ENCODE peak calls at places on chromosomes 4 and X, in nine cellular contexts. U, S, C, Z, N, G, A, I and X are unnamed samples. For H3K36me3, the result is how much of the 10 kb centered on the place peaks cover.

GRCh38 chrX:36071064-36071463 is 151.5 kb downstream of the CFAP47 start:
- DNase-seq in U (no peak), S (no peak), C (no peak), Z (no peak), N (no peak), G (no peak), A (no peak), I (no peak), X (no peak)

GRCh38 chr4:127015616-127016015 is 617.1 kb upstream of the INTU start:
- DNase-seq in U (no peak), S (no peak), C (no peak), Z (no peak), N (no peak), G (no peak), A (no peak), I (no peak), X (no peak)

GRCh38 chr4:14862881-14863280 is 139.4 kb upstream of the CPEB2 start:
- DNase-seq in U (no peak), S (peak), C (no peak), Z (no peak), N (no peak), G (no peak), A (no peak), I (peak), X (peak)

GRCh38 chr4:69995526-69996016 is at the start of gene STATH:
- DNase-seq in U (peak), S (no peak), C (no peak), Z (no peak), N (no peak), G (no peak), A (no peak), I (no peak), X (no peak)

GRCh38 chr4:64857815-64858214 is 448.6 kb upstream of the TECRL start:
- DNase-seq in U (no peak), S (no peak), C (no peak), Z (no peak), N (no peak), G (no peak), A (no peak), I (no peak), X (no peak)

GRCh38 chrX:18983711-18984380 is at the start of gene PHKA2:
- DNase-seq in U (no peak), S (no peak), C (no peak), Z (peak), N (peak), G (peak), A (peak), I (peak), X (peak)

GRCh38 chr4:3638080-3638715 is 106.0 kb upstream of the LRPAP1 start:
- DNase-seq in U (no peak), S (no peak), C (no peak), Z (no peak), N (no peak), G (no peak), A (no peak), I (no peak), X (no peak)

GRCh38 chrX:132615396-132616131 is 126.7 kb upstream of the MBNL3 start:
- DNase-seq in U (peak), S (peak), C (no peak), Z (no peak), N (peak), G (peak), A (no peak), I (peak), X (peak)

GRCh38 chr4:44237643-44238042 is 211.0 kb downstream of the KCTD8 start:
- DNase-seq in U (no peak), S (no peak), C (no peak), Z (no peak), N (no peak), G (no peak), A (no peak), I (no peak), X (no peak)

GRCh38 chr4:3307891-3308575 is 15.2 kb downstream of the RGS12 start:
- DNase-seq in U (no peak), S (peak), C (no peak), Z (no peak), N (no peak), G (no peak), A (no peak), I (no peak), X (no peak)

GRCh38 chr4:5456296-5456845 is 252.0 kb downstream of the EVC2 start:
- DNase-seq in U (no peak), S (no peak), C (no peak), Z (no peak), N (no peak), G (no peak), A (no peak), I (no peak), X (no peak)

GRCh38 chr4:102104278-102104677 is 241.0 kb downstream of the SLC39A8 start:
- DNase-seq in U (no peak), S (no peak), C (no peak), Z (no peak), N (no peak), G (no peak), A (no peak), I (no peak), X (no peak)

GRCh38 chr4:130306566-130306965 is 1210.6 kb downstream of the C4orf33 start:
- DNase-seq in U (no peak), S (no peak), C (no peak), Z (no peak), N (no peak), G (no peak), A (no peak), I (no peak), X (no peak)

GRCh38 chr4:103499094-103499493 is 220.7 kb downstream of the TACR3 start:
- DNase-seq in U (peak), S (no peak), C (no peak), Z (no peak), N (no peak), G (no peak), A (no peak), I (peak), X (no peak)

GRCh38 chrX:28773807-28774206 is 186.6 kb downstream of the IL1RAPL1 start:
- DNase-seq in U (no peak), S (no peak), C (no peak), Z (no peak), N (no peak), G (no peak), A (no peak), I (no peak), X (no peak)

GRCh38 chr4:110245567-110245966 is 47.2 kb upstream of the ELOVL6 start:
- DNase-seq in U (peak), S (no peak), C (no peak), Z (no peak), N (no peak), G (no peak), A (no peak), I (peak), X (no peak)

GRCh38 chr4:96525901-96526300 is 686.0 kb downstream of the PDHA2 start:
- DNase-seq in U (peak), S (no peak), C (no peak), Z (no peak), N (no peak), G (no peak), A (no peak), I (no peak), X (no peak)

GRCh38 chrX:44651347-44651746 is 108.7 kb upstream of the FUNDC1 start:
- DNase-seq in U (peak), S (peak), C (no peak), Z (peak), N (peak), G (no peak), A (no peak), I (no peak), X (no peak)

GRCh38 chr4:180285796-180286195 is 1957.4 kb upstream of the TENM3 start:
- DNase-seq in U (no peak), S (no peak), C (no peak), Z (no peak), N (no peak), G (no peak), A (no peak), I (no peak), X (no peak)

GRCh38 chr4:25172964-25173917 is 13.0 kb upstream of the SEPSECS start:
- DNase-seq in U (peak), S (no peak), C (peak), Z (no peak), N (no peak), G (no peak), A (no peak), I (peak), X (no peak)

GRCh38 chrX:109857898-109858297 is 124.8 kb upstream of the ACSL4 start:
- DNase-seq in U (peak), S (no peak), C (no peak), Z (no peak), N (no peak), G (no peak), A (no peak), I (peak), X (no peak)

GRCh38 chr4:92387459-92388069 is 83.8 kb downstream of the GRID2 start:
- DNase-seq in U (peak), S (no peak), C (no peak), Z (peak), N (peak), G (peak), A (no peak), I (peak), X (peak)

GRCh38 chr4:100075056-100075455 is 115.2 kb downstream of the DDIT4L start:
- DNase-seq in U (no peak), S (no peak), C (no peak), Z (no peak), N (no peak), G (no peak), A (no peak), I (peak), X (no peak)

GRCh38 chrX:21946925-21947641 is 6.6 kb downstream of the SMS start:
- DNase-seq in U (peak), S (no peak), C (no peak), Z (no peak), N (no peak), G (peak), A (no peak), I (peak), X (no peak)

GRCh38 chr4:87478732-87479250 is 50.4 kb downstream of the SPARCL1 start:
- DNase-seq in U (no peak), S (no peak), C (no peak), Z (no peak), N (no peak), G (no peak), A (no peak), I (no peak), X (no peak)

GRCh38 chr4:177016541-177017141 is 223.9 kb upstream of the VEGFC start:
- DNase-seq in U (no peak), S (no peak), C (no peak), Z (no peak), N (no peak), G (no peak), A (no peak), I (peak), X (no peak)

GRCh38 chr4:161360982-161361381 is 802.8 kb downstream of the FSTL5 start:
- DNase-seq in U (no peak), S (no peak), C (no peak), Z (no peak), N (no peak), G (no peak), A (no peak), I (no peak), X (no peak)

GRCh38 chr4:125358453-125358852 is 43.7 kb downstream of the FAT4 start:
- DNase-seq in U (no peak), S (no peak), C (no peak), Z (no peak), N (no peak), G (no peak), A (no peak), I (no peak), X (no peak)

GRCh38 chr4:38870098-38870850 is 2.7 kb downstream of the FAM114A1 start:
- DNase-seq in U (no peak), S (no peak), C (no peak), Z (no peak), N (no peak), G (no peak), A (no peak), I (peak), X (no peak)

GRCh38 chr4:122744229-122744628 is 11.7 kb downstream of the BBS12 start:
- DNase-seq in U (peak), S (no peak), C (no peak), Z (no peak), N (no peak), G (no peak), A (no peak), I (peak), X (no peak)

GRCh38 chr4:79864470-79865190 is 208.4 kb downstream of the ANTXR2 start:
- DNase-seq in U (no peak), S (no peak), C (no peak), Z (no peak), N (no peak), G (no peak), A (no peak), I (no peak), X (no peak)

GRCh38 chr4:24089831-24090531 is 200.1 kb upstream of the PPARGC1A start:
- DNase-seq in U (no peak), S (no peak), C (no peak), Z (no peak), N (no peak), G (no peak), A (no peak), I (peak), X (no peak)

GRCh38 chr4:152098365-152099060 is 337.7 kb upstream of the GATB start:
- DNase-seq in U (no peak), S (no peak), C (no peak), Z (no peak), N (no peak), G (no peak), A (no peak), I (no peak), X (no peak)

GRCh38 chrX:139596068-139596467 is 65.5 kb downstream of the F9 start:
- DNase-seq in U (no peak), S (no peak), C (no peak), Z (no peak), N (no peak), G (no peak), A (no peak), I (no peak), X (no peak)

GRCh38 chrX:38048886-38049285 is 42.5 kb downstream of the SYTL5 start:
- DNase-seq in U (no peak), S (no peak), C (no peak), Z (no peak), N (no peak), G (no peak), A (no peak), I (no peak), X (no peak)

GRCh38 chrX:38050806-38051205 is 44.5 kb downstream of the SYTL5 start:
- DNase-seq in U (no peak), S (no peak), C (no peak), Z (no peak), N (no peak), G (no peak), A (no peak), I (no peak), X (no peak)

GRCh38 chrX:38055170-38055847 is 49.0 kb downstream of the SYTL5 start:
- DNase-seq in U (peak), S (no peak), C (no peak), Z (no peak), N (no peak), G (no peak), A (no peak), I (peak), X (no peak)

GRCh38 chrX:38052096-38052495 is 45.7 kb downstream of the SYTL5 start:
- DNase-seq in U (peak), S (no peak), C (no peak), Z (no peak), N (no peak), G (peak), A (no peak), I (peak), X (no peak)
- H3K36me3 ChIP-seq in U (under half), S (under half), C (under half), Z (under half), N (under half), G (under half), A (under half), I (under half), X (under half)

GRCh38 chrX:153828723-153829548 is 1.4 kb downstream of the PDZD4 start:
- DNase-seq in U (peak), S (peak), C (no peak), Z (peak), N (no peak), G (peak), A (no peak), I (peak), X (no peak)
- H3K4me3 ChIP-seq in U (peak), S (peak), C (peak), Z (peak), N (no peak), G (no peak), A (no peak), I (no peak), X (no peak)

GRCh38 chr4:83436680-83437079 is 18.9 kb downstream of the HELQ start:
- DNase-seq in U (no peak), S (no peak), C (no peak), Z (no peak), N (no peak), G (no peak), A (no peak), I (no peak), X (no peak)

GRCh38 chr4:83440148-83440814 is 15.3 kb downstream of the HELQ start:
- DNase-seq in U (no peak), S (no peak), C (no peak), Z (no peak), N (no peak), G (no peak), A (no peak), I (no peak), X (no peak)

GRCh38 chr4:83438719-83439118 is 16.9 kb downstream of the HELQ start:
- DNase-seq in U (no peak), S (no peak), C (no peak), Z (no peak), N (no peak), G (no peak), A (no peak), I (peak), X (no peak)

GRCh38 chr4:83440899-83441298 is 14.7 kb downstream of the HELQ start:
- DNase-seq in U (no peak), S (no peak), C (no peak), Z (no peak), N (no peak), G (no peak), A (no peak), I (no peak), X (no peak)
- H3K36me3 ChIP-seq in U (under half), S (under half), C (under half), Z (under half), N (under half), G (half or more), A (under half), I (under half), X (under half)

GRCh38 chr4:8893227-8893623 is 21.6 kb upstream of the HMX1 start:
- DNase-seq in U (no peak), S (no peak), C (no peak), Z (no peak), N (no peak), G (no peak), A (no peak), I (no peak), X (no peak)

GRCh38 chr4:8892556-8893226 is 21.1 kb upstream of the HMX1 start:
- DNase-seq in U (no peak), S (no peak), C (no peak), Z (peak), N (no peak), G (no peak), A (no peak), I (no peak), X (no peak)

GRCh38 chr4:8891646-8892555 is 20.3 kb upstream of the HMX1 start:
- DNase-seq in U (no peak), S (no peak), C (no peak), Z (peak), N (no peak), G (peak), A (no peak), I (no peak), X (no peak)

GRCh38 chr4:8888856-8889255 is 17.2 kb upstream of the HMX1 start:
- DNase-seq in U (no peak), S (no peak), C (no peak), Z (no peak), N (no peak), G (no peak), A (no peak), I (no peak), X (no peak)

DNA sequence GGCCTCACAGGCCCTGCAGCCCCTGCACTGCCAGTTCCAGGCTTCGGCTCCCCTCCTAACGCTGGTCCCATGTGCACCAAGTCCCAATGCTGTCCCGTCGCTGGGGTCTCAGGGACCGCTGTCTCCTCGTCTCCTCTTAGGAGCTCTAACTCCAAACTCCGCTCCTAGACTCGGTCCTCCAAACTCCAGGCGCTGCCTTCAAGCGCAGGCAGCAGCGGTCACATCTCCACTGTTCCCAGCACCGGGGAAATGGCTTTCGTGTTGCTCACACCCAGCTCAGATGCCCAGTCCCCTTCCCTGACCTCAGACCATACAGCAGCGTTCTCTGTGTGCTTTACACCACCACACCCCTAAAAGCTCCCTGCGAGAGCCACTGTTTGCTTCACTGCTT is 19.6 kb upstream of the HMX1 start:
- DNase-seq in U (no peak), S (no peak), C (no peak), Z (no peak), N (no peak), G (no peak), A (no peak), I (no peak), X (no peak)
- H3K4me3 ChIP-seq in U (no peak), S (no peak), C (no peak), Z (no peak), N (no peak), G (no peak), A (no peak), I (no peak), X (no peak)

DNA sequence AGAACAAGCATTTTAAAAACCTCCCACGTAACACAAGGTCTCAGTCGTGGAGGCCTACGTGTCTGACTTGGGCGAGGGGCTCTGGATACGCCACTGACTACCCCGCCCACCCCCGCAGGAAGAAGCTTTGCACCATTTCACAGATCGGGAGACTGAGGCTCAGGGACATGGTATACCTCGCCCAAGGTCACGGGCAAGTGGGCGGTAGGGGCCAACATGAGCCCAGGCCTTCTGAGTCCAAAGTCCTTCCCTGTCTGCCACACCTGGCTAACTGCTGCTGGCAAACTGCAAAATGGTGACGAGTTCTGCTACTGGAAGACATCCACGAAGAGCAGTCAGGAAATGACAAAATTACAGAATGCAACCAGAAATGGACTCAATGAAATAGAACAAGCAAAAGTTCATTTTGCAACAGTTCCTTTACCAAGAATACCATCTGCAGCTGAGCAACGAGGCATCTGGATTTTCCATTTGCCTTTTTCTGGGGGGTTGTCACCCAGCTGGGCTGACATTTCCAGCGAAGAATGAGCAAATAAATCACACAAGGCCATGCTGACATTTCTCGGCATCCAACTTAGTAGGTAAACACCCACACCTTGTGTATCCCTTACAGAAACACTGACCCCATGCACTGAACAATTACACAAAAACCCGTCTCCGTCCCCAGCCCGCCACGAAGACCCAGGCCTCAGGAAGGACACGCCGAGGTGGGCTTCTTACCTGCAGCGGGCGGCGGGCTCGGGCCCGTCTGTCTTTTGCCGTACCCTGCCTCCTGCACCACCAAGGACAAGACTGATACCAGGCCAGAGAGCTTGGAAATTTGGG is 70.3 kb upstream of the AFAP1 start:
- DNase-seq in U (no peak), S (no peak), C (no peak), Z (peak), N (no peak), G (no peak), A (no peak), I (no peak), X (peak)
- H3K36me3 ChIP-seq in U (under half), S (under half), C (under half), Z (under half), N (under half), G (under half), A (under half), I (under half), X (under half)